ENCODE peak calls at places on chromosomes 3 and 15, in ten cellular contexts. One of them, this sample, is unnamed.

GRCh38 chr3:127095774-127096173 is 97.2 kb upstream of the PRR23E start:
- DNase-seq in neural progenitor cell: no peak
- DNase-seq in naive thymus-derived CD4-positive, alpha-beta T cell: no peak
- DNase-seq in sciatic nerve: peak; percentile 43
- DNase-seq in T-cell: no peak
- DNase-seq in HTR-8/SVneo: no peak
- DNase-seq in KG1: no peak
- DNase-seq in GM12878: no peak
- DNase-seq in right lobe of liver: no peak
- DNase-seq in KBM-7: no peak
- DNase-seq in this sample: no peak

GRCh38 chr3:140629351-140630137 is 48.3 kb upstream of the TRIM42 start:
- DNase-seq in neural progenitor cell: no peak
- DNase-seq in naive thymus-derived CD4-positive, alpha-beta T cell: no peak
- DNase-seq in sciatic nerve: no peak
- DNase-seq in T-cell: no peak
- DNase-seq in HTR-8/SVneo: peak; percentile 42
- DNase-seq in KG1: no peak
- DNase-seq in GM12878: no peak
- DNase-seq in right lobe of liver: no peak
- DNase-seq in KBM-7: no peak
- DNase-seq in this sample: no peak

GRCh38 chr15:30675126-30675525 is 49.2 kb downstream of the ARHGAP11B start:
- DNase-seq in neural progenitor cell: no peak
- DNase-seq in naive thymus-derived CD4-positive, alpha-beta T cell: no peak
- DNase-seq in sciatic nerve: no peak
- DNase-seq in T-cell: no peak
- DNase-seq in HTR-8/SVneo: no peak
- DNase-seq in KG1: no peak
- DNase-seq in GM12878: no peak
- DNase-seq in right lobe of liver: no peak
- DNase-seq in KBM-7: no peak
- DNase-seq in this sample: no peak

GRCh38 chr3:195160257-195160898 is 110.6 kb downstream of the XXYLT1 start:
- DNase-seq in neural progenitor cell: no peak
- DNase-seq in naive thymus-derived CD4-positive, alpha-beta T cell: no peak
- DNase-seq in sciatic nerve: no peak
- DNase-seq in T-cell: no peak
- DNase-seq in HTR-8/SVneo: peak; percentile 59
- DNase-seq in KG1: no peak
- DNase-seq in GM12878: no peak
- DNase-seq in right lobe of liver: no peak
- DNase-seq in KBM-7: no peak
- DNase-seq in this sample: no peak

GRCh38 chr3:141383555-141384129 is 15.3 kb downstream of the ZBTB38 start:
- DNase-seq in neural progenitor cell: no peak
- DNase-seq in naive thymus-derived CD4-positive, alpha-beta T cell: no peak
- DNase-seq in sciatic nerve: no peak
- DNase-seq in T-cell: no peak
- DNase-seq in HTR-8/SVneo: no peak
- DNase-seq in KG1: no peak
- DNase-seq in GM12878: no peak
- DNase-seq in right lobe of liver: no peak
- DNase-seq in KBM-7: no peak
- DNase-seq in this sample: no peak

GRCh38 chr15:98525625-98526024 is 122.7 kb upstream of the IGF1R start:
- DNase-seq in neural progenitor cell: no peak
- DNase-seq in naive thymus-derived CD4-positive, alpha-beta T cell: no peak
- DNase-seq in sciatic nerve: peak; percentile 75
- DNase-seq in T-cell: no peak
- DNase-seq in HTR-8/SVneo: no peak
- DNase-seq in KG1: no peak
- DNase-seq in GM12878: no peak
- DNase-seq in right lobe of liver: no peak
- DNase-seq in KBM-7: no peak
- DNase-seq in this sample: no peak

GRCh38 chr3:113556556-113557335 is 24.4 kb downstream of the SIDT1 start:
- DNase-seq in neural progenitor cell: no peak
- DNase-seq in naive thymus-derived CD4-positive, alpha-beta T cell: no peak
- DNase-seq in sciatic nerve: no peak
- DNase-seq in T-cell: no peak
- DNase-seq in HTR-8/SVneo: no peak
- DNase-seq in KG1: no peak
- DNase-seq in GM12878: no peak
- DNase-seq in right lobe of liver: no peak
- DNase-seq in KBM-7: no peak
- DNase-seq in this sample: no peak

GRCh38 chr3:48456466-48456865 is 9.9 kb downstream of the ATRIP start:
- DNase-seq in neural progenitor cell: no peak
- DNase-seq in naive thymus-derived CD4-positive, alpha-beta T cell: no peak
- DNase-seq in sciatic nerve: no peak
- DNase-seq in T-cell: no peak
- DNase-seq in HTR-8/SVneo: no peak
- DNase-seq in KG1: no peak
- DNase-seq in GM12878: no peak
- DNase-seq in right lobe of liver: no peak
- DNase-seq in KBM-7: no peak
- DNase-seq in this sample: no peak

GRCh38 chr15:71043373-71043772 is 71.9 kb upstream of the THSD4 start:
- DNase-seq in neural progenitor cell: no peak
- DNase-seq in naive thymus-derived CD4-positive, alpha-beta T cell: no peak
- DNase-seq in sciatic nerve: no peak
- DNase-seq in T-cell: no peak
- DNase-seq in HTR-8/SVneo: peak; percentile 47
- DNase-seq in KG1: no peak
- DNase-seq in GM12878: no peak
- DNase-seq in right lobe of liver: no peak
- DNase-seq in KBM-7: no peak
- DNase-seq in this sample: no peak

GRCh38 chr3:12994357-12994606 is 78.9 kb downstream of the IQSEC1 start:
- DNase-seq in neural progenitor cell: peak; percentile 52
- DNase-seq in naive thymus-derived CD4-positive, alpha-beta T cell: no peak
- DNase-seq in sciatic nerve: peak; percentile 80
- DNase-seq in T-cell: no peak
- DNase-seq in HTR-8/SVneo: no peak
- DNase-seq in KG1: no peak
- DNase-seq in GM12878: no peak
- DNase-seq in right lobe of liver: no peak
- DNase-seq in KBM-7: no peak
- DNase-seq in this sample: no peak

GRCh38 chr15:53759333-53759975 is at the start of gene WDR72:
- DNase-seq in neural progenitor cell: peak; percentile 67
- DNase-seq in naive thymus-derived CD4-positive, alpha-beta T cell: no peak
- DNase-seq in sciatic nerve: no peak
- DNase-seq in T-cell: no peak
- DNase-seq in HTR-8/SVneo: no peak
- DNase-seq in KG1: no peak
- DNase-seq in GM12878: no peak
- DNase-seq in right lobe of liver: peak; percentile 60
- DNase-seq in KBM-7: no peak
- DNase-seq in this sample: no peak

GRCh38 chr15:100730655-100731240 is 128.4 kb downstream of the ASB7 start:
- DNase-seq in neural progenitor cell: no peak
- DNase-seq in naive thymus-derived CD4-positive, alpha-beta T cell: no peak
- DNase-seq in sciatic nerve: no peak
- DNase-seq in T-cell: no peak
- DNase-seq in HTR-8/SVneo: no peak
- DNase-seq in KG1: no peak
- DNase-seq in GM12878: no peak
- DNase-seq in right lobe of liver: no peak
- DNase-seq in KBM-7: no peak
- DNase-seq in this sample: no peak

GRCh38 chr3:71498053-71498452 is 85.5 kb downstream of the FOXP1 start:
- DNase-seq in neural progenitor cell: peak; percentile 33
- DNase-seq in naive thymus-derived CD4-positive, alpha-beta T cell: no peak
- DNase-seq in sciatic nerve: no peak
- DNase-seq in T-cell: no peak
- DNase-seq in HTR-8/SVneo: no peak
- DNase-seq in KG1: no peak
- DNase-seq in GM12878: no peak
- DNase-seq in right lobe of liver: no peak
- DNase-seq in KBM-7: no peak
- DNase-seq in this sample: no peak

GRCh38 chr3:20080956-20081554 is 40.8 kb downstream of the KAT2B start:
- DNase-seq in neural progenitor cell: no peak
- DNase-seq in naive thymus-derived CD4-positive, alpha-beta T cell: no peak
- DNase-seq in sciatic nerve: no peak
- DNase-seq in T-cell: peak; percentile 18
- DNase-seq in HTR-8/SVneo: peak; percentile 15
- DNase-seq in KG1: no peak
- DNase-seq in GM12878: peak; percentile 56
- DNase-seq in right lobe of liver: peak; percentile 94
- DNase-seq in KBM-7: peak; percentile 64
- DNase-seq in this sample: peak; percentile 19

GRCh38 chr15:79296583-79296982 is 14.1 kb downstream of the ANKRD34C start:
- DNase-seq in neural progenitor cell: no peak
- DNase-seq in naive thymus-derived CD4-positive, alpha-beta T cell: no peak
- DNase-seq in sciatic nerve: no peak
- DNase-seq in T-cell: no peak
- DNase-seq in HTR-8/SVneo: no peak
- DNase-seq in KG1: no peak
- DNase-seq in GM12878: no peak
- DNase-seq in right lobe of liver: no peak
- DNase-seq in KBM-7: peak; percentile 26
- DNase-seq in this sample: no peak

GRCh38 chr3:72746412-72747411 is 101.5 kb downstream of the SHQ1 start:
- DNase-seq in neural progenitor cell: no peak
- DNase-seq in naive thymus-derived CD4-positive, alpha-beta T cell: no peak
- DNase-seq in sciatic nerve: no peak
- DNase-seq in T-cell: no peak
- DNase-seq in HTR-8/SVneo: no peak
- DNase-seq in KG1: no peak
- DNase-seq in GM12878: no peak
- DNase-seq in right lobe of liver: no peak
- DNase-seq in KBM-7: no peak
- DNase-seq in this sample: no peak

GRCh38 chr15:32687556-32687955 is 30.2 kb upstream of the GREM1 start:
- DNase-seq in neural progenitor cell: no peak
- DNase-seq in naive thymus-derived CD4-positive, alpha-beta T cell: no peak
- DNase-seq in sciatic nerve: no peak
- DNase-seq in T-cell: no peak
- DNase-seq in HTR-8/SVneo: no peak
- DNase-seq in KG1: no peak
- DNase-seq in GM12878: no peak
- DNase-seq in right lobe of liver: no peak
- DNase-seq in KBM-7: no peak
- DNase-seq in this sample: no peak

This sample was measured in central memory CD8-positive, alpha-beta T cell.